ENCODE peak calls at places on chromosomes 2 and 18, in nine cellular contexts. F is germinal center; T is AML-193; Z is vagina; P is stimulated activated CD4-positive, alpha-beta T cell treated with anti-CD3 and anti-CD28 coated beads, Interleukin-1b, Interleukin-23, amount 100 ng/mL, for 4 hours; G is activated CD4-positive, alpha-beta T cell treated with anti-CD3 and anti-CD28 coated beads, Interleukin-2, amount 50 U/mL, for 1 hour; U is H4; V is heart right ventricle; C is H54. X is an unnamed sample.

GRCh38 chr2:217054791-217055190 is 194.9 kb upstream of the TNP1 start:
- DNase-seq in G (no peak), T (no peak), F (no peak), U (no peak), V (no peak), P (no peak), Z (no peak), C (no peak), X (no peak)

GRCh38 chr2:122019729-122020128 is 264.3 kb downstream of the TSN start:
- DNase-seq in V (no peak), U (no peak), F (no peak), G (no peak), P (no peak), T (no peak), Z (no peak), C (no peak), X (no peak)

GRCh38 chr2:162210385-162210784 is 32.9 kb downstream of the FAP start:
- DNase-seq in F (no peak), Z (no peak), V (no peak), T (no peak), G (no peak), C (no peak), P (no peak), U (no peak), X (no peak)

GRCh38 chr2:240432820-240433801 is 2.4 kb upstream of the GPC1 start:
- DNase-seq in F (no peak), G (no peak), Z (no peak), V (peak; percentile 12), P (no peak), C (no peak), T (no peak), U (no peak), X (peak; percentile 49)

GRCh38 chr2:105394951-105395611 is 3.8 kb downstream of the FHL2 start:
- DNase-seq in Z (no peak), P (no peak), C (no peak), G (no peak), F (no peak), T (no peak), U (no peak), V (no peak), X (no peak)

GRCh38 chr2:88211005-88211808 is 41.1 kb downstream of the THNSL2 start:
- DNase-seq in G (no peak), F (no peak), Z (no peak), V (no peak), T (no peak), P (no peak), U (no peak), C (no peak), X (peak; percentile 27)

GRCh38 chr2:117618607-117619006 is 195.9 kb upstream of the DDX18 start:
- DNase-seq in C (no peak), T (no peak), Z (no peak), U (no peak), G (no peak), F (no peak), V (no peak), P (no peak), X (no peak)

GRCh38 chr2:99878951-99879350 is 263.4 kb downstream of the AFF3 start:
- DNase-seq in T (no peak), C (no peak), U (peak; percentile 21), Z (no peak), G (no peak), V (no peak), F (no peak), P (no peak), X (no peak)

GRCh38 chr2:209637293-209637692 is 134.3 kb upstream of the UNC80 start:
- DNase-seq in V (no peak), T (no peak), U (no peak), F (no peak), Z (no peak), C (no peak), G (no peak), P (no peak), X (no peak)

GRCh38 chr2:222418734-222419133 is 5.6 kb upstream of the SGPP2 start:
- DNase-seq in G (no peak), C (no peak), V (no peak), U (no peak), Z (no peak), P (no peak), T (no peak), F (no peak), X (no peak)

GRCh38 chr2:86042256-86043168 is 63.2 kb downstream of the POLR1A start:
- DNase-seq in U (no peak), Z (no peak), P (no peak), F (no peak), V (no peak), C (no peak), G (no peak), T (no peak), X (no peak)

GRCh38 chr2:227710986-227711385 is 6.8 kb downstream of the SLC19A3 start:
- DNase-seq in Z (peak; percentile 60), F (no peak), G (no peak), P (no peak), C (no peak), V (no peak), U (no peak), T (no peak), X (no peak)

GRCh38 chr2:106523980-106524665 is 37.0 kb downstream of the CD8B2 start:
- DNase-seq in V (no peak), G (no peak), P (no peak), U (no peak), T (no peak), F (no peak), Z (no peak), C (no peak), X (no peak)

GRCh38 chr2:177599072-177599688 is 206.6 kb downstream of the AGPS start:
- DNase-seq in P (no peak), Z (no peak), G (no peak), T (no peak), C (no peak), U (no peak), F (no peak), V (no peak), X (no peak)

GRCh38 chr2:181005809-181006208 is 25.4 kb downstream of the UBE2E3 start:
- DNase-seq in G (no peak), V (no peak), T (no peak), U (no peak), F (no peak), C (no peak), Z (no peak), P (no peak), X (no peak)

GRCh38 chr2:122031544-122032263 is 276.3 kb downstream of the TSN start:
- DNase-seq in T (no peak), F (no peak), U (peak; percentile 19), Z (no peak), C (no peak), P (no peak), G (no peak), V (peak; percentile 24), X (no peak)

GRCh38 chr2:83574614-83575013 is 884.5 kb downstream of the SUCLG1 start:
- DNase-seq in T (no peak), U (no peak), P (no peak), G (no peak), Z (no peak), V (no peak), F (no peak), C (no peak), X (no peak)

GRCh38 chr2:194004590-194005206 is 1652.3 kb upstream of the SLC39A10 start:
- DNase-seq in Z (no peak), T (no peak), G (no peak), P (no peak), C (no peak), F (no peak), U (no peak), V (no peak), X (no peak)

GRCh38 chr2:138777996-138778395 is 2.2 kb downstream of the NXPH2 start:
- DNase-seq in G (no peak), C (peak; percentile 8), P (no peak), T (no peak), Z (no peak), U (peak; percentile 66), V (no peak), F (no peak), X (no peak)

GRCh38 chr2:168237741-168238140 is 9.7 kb downstream of the STK39 start:
- DNase-seq in U (no peak), C (no peak), V (no peak), P (no peak), F (no peak), Z (no peak), T (no peak), G (no peak), X (no peak)

GRCh38 chr18:45370190-45371010 is 244.9 kb upstream of the SLC14A2 start:
- DNase-seq in T (no peak), Z (no peak), F (peak; percentile 22), U (no peak), P (no peak), C (no peak), V (no peak), G (no peak), X (no peak)